ENCODE peak calls at places on chromosome 6, in four cellular contexts. T, K, F and G are unnamed samples.
A peak's percentile ranks its signal among the peaks of the same experiment; 100 is the strongest.

GRCh38 chr6:4039348-4039747 is 39.6 kb downstream of the FAM217A start:
- DNase-seq in T (no peak), K (no peak), F (no peak), G (no peak)

GRCh38 chr6:163789199-163789810 is 374.8 kb downstream of the QKI start:
- DNase-seq in K (no peak), F (no peak), T (no peak), G (no peak)

GRCh38 chr6:166588691-166589333 is 2.3 kb upstream of the RAMACL start:
- DNase-seq in F (no peak), K (no peak), T (no peak), G (no peak)

GRCh38 chr6:117487831-117488230 is 5.4 kb downstream of the DCBLD1 start:
- DNase-seq in F (no peak), K (no peak), T (no peak), G (no peak)

GRCh38 chr6:135932651-135933050 is 81.2 kb downstream of the PDE7B start:
- DNase-seq in K (no peak), T (no peak), F (no peak), G (no peak)

GRCh38 chr6:42429042-42429574 is 22.6 kb downstream of the TRERF1 start:
- DNase-seq in F (no peak), T (no peak), K (no peak), G (no peak)

GRCh38 chr6:43077981-43078411 is 1.9 kb downstream of the PTK7 start:
- DNase-seq in K (no peak), F (no peak), T (no peak), G (no peak)

GRCh38 chr6:11198663-11199603 is 33.5 kb downstream of the NEDD9 start:
- DNase-seq in T (no peak), K (no peak), F (no peak), G (no peak)

GRCh38 chr6:157226761-157227160 is 96.6 kb downstream of the TMEM242 start:
- DNase-seq in F (no peak), T (no peak), K (no peak), G (no peak)

GRCh38 chr6:144265390-144265789 is 19.7 kb upstream of the UTRN start:
- DNase-seq in K (peak; percentile 37), F (no peak), T (no peak), G (no peak)

GRCh38 chr6:37099442-37099841 is 70.5 kb upstream of the PIM1 start:
- DNase-seq in F (no peak), K (no peak), T (no peak), G (no peak)

GRCh38 chr6:22147469-22147815 is 149.4 kb downstream of the PRL start:
- DNase-seq in T (no peak), K (no peak), F (no peak), G (no peak)

GRCh38 chr6:22145823-22146379 is 150.9 kb downstream of the PRL start:
- DNase-seq in K (no peak), F (no peak), T (peak; percentile 27), G (no peak)

GRCh38 chr6:22142931-22143330 is 153.9 kb downstream of the PRL start:
- DNase-seq in K (no peak), F (no peak), T (no peak), G (no peak)

GRCh38 chr6:22146581-22147468 is 150.0 kb downstream of the PRL start:
- DNase-seq in T (peak; percentile 13), K (no peak), F (no peak), G (no peak)

GRCh38 chr6:22145294-22145693 is 151.5 kb downstream of the PRL start:
- DNase-seq in F (no peak), T (no peak), K (no peak), G (no peak)
- H3K4me1 ChIP-seq in F (peaks cover 5% of the 10 kb centered on the region), T (peaks cover 73% of the 10 kb centered on the region), K (peaks cover 25% of the 10 kb centered on the region), G (peaks cover 2% of the 10 kb centered on the region)

GRCh38 chr6:35730745-35731413 is 6.0 kb upstream of the ARMC12 start:
- DNase-seq in F (no peak), T (no peak), K (no peak), G (no peak)
- H3K4me1 ChIP-seq in F (peaks cover 22% of the 10 kb centered on the region), T (peaks cover 52% of the 10 kb centered on the region), K (peaks cover 94% of the 10 kb centered on the region), G (peaks cover 5% of the 10 kb centered on the region)

GRCh38 chr6:110421749-110422443 is 6.5 kb upstream of the DDO start:
- DNase-seq in T (no peak), F (no peak), K (no peak), G (no peak)
- H3K4me1 ChIP-seq in T (no peaks in the 10 kb centered on the region), F (no peaks in the 10 kb centered on the region), K (no peaks in the 10 kb centered on the region), G (no peaks in the 10 kb centered on the region)

DNA sequence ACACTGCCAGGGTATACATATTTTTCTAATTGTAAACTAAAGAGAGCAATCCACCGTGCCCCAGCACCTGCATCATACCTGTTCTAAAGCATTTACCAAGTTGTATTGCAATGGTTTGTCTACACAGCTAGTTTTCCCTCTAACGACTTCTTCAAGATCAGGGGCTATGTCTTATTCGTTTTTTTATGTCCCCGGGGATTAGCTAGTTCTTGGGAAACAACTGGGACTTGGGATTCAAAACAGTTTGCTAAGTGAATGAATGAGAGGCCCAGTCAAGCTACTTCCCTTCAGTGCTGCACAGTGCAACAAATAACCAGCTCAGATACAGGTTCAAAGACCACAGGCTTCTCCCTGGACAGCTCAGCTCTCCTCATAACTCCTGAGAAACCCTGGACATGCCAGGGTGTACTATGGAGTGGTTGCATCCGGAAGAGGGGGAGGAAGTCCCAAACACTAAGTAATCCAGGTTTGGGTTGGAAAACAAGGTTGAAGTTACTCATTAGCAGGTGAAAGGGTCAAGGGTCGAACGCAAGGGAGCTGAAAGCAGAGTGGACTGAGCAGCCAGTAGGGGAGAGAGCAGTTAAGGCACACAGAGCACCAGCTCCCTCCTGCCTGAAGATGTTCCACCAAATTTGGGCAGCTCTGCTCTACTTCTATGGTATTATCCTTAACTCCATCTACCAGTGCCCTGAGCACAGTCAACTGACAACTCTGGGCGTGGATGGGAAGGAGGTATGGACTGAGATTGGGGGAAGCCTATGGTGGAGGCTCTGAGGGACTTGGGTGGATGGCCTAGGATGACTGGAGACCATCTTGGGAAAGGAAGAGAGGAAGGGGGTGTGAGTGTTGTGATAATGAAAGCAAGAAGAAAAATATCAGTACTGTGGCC is at the start of gene APOM:
- DNase-seq in T (no peak), F (no peak), K (no peak), G (no peak)
- H3K4me1 ChIP-seq in T (peaks cover 45% of the 10 kb centered on the region), F (peaks cover 15% of the 10 kb centered on the region), K (peaks cover 51% of the 10 kb centered on the region), G (no peaks in the 10 kb centered on the region)

GRCh38 chr6:148932731-148933130 is 185.9 kb downstream of the UST start:
- DNase-seq in T (no peak), F (no peak), K (no peak), G (no peak)

GRCh38 chr6:148934534-148934933 is 187.7 kb downstream of the UST start:
- DNase-seq in T (peak; percentile 25), K (peak; percentile 17), F (peak; percentile 47), G (no peak)

GRCh38 chr6:148928811-148929210 is 182.0 kb downstream of the UST start:
- DNase-seq in T (no peak), K (no peak), F (no peak), G (no peak)

GRCh38 chr6:148934956-148935355 is 188.1 kb downstream of the UST start:
- DNase-seq in T (no peak), K (no peak), F (no peak), G (no peak)

GRCh38 chr6:148932208-148932607 is 185.4 kb downstream of the UST start:
- DNase-seq in T (no peak), F (no peak), K (no peak), G (no peak)
- H3K4me1 ChIP-seq in T (no peaks in the 10 kb centered on the region), F (peaks cover 3% of the 10 kb centered on the region), K (no peaks in the 10 kb centered on the region), G (peaks cover 9% of the 10 kb centered on the region)

GRCh38 chr6:152978058-152978457 is 4.8 kb downstream of the FBXO5 start:
- DNase-seq in F (no peak), K (no peak), T (no peak), G (no peak)
- H3K4me1 ChIP-seq in F (peaks cover 3% of the 10 kb centered on the region), K (peaks cover 11% of the 10 kb centered on the region), T (peaks cover 11% of the 10 kb centered on the region), G (no peaks in the 10 kb centered on the region)

DNA sequence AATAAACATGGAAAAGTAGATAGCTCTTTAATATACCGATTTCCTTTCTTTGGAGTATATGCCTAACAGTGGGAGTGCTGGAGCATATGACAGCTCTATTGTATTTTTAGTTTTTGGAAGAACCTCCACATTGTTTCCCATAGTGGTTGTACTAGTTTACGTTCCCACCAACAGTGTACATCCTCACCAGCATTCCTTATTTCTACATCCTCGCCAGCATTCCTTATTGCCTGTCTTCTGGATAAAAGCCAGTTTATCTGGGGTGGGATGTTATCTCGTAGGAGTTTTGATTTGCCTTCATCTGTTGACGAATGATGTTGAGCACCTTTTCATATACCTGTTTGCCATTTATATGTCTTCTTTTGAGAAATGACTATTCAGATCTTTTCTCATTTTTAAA is 2.6 kb downstream of the MICA start:
- DNase-seq in F (no peak), T (no peak), K (no peak), G (no peak)
- H3K4me1 ChIP-seq in F (peaks cover 16% of the 10 kb centered on the region), T (peaks cover 68% of the 10 kb centered on the region), K (peaks cover 31% of the 10 kb centered on the region), G (no peaks in the 10 kb centered on the region)